ENCODE peak calls at places on chromosomes 1 and 21, in six cellular contexts. N is GM23248, C is neural progenitor cell, A is PC-3, R is MM.1S, F is SK-N-SH. B is an unnamed sample. For H3F3A, the result is how much of the 10 kb centered on the place peaks cover.

GRCh38 chr1:162700131-162700530 is 67.9 kb downstream of the DDR2 start:
- DNase-seq in N (no peak), C (no peak), A (no peak), R (no peak), F (no peak), B (no peak)

GRCh38 chr1:245751111-245751510 is 596.3 kb downstream of the KIF26B start:
- DNase-seq in N (peak), C (no peak), A (no peak), R (no peak), F (no peak), B (no peak)

GRCh38 chr21:18603246-18603645 is 199.7 kb upstream of the TMPRSS15 start:
- DNase-seq in N (no peak), C (no peak), A (no peak), R (peak), F (no peak), B (no peak)

GRCh38 chr1:28668956-28669719 is 554 bp downstream of the GMEB1 start:
- DNase-seq in N (peak), C (peak), A (peak), R (peak), F (no peak), B (no peak)

GRCh38 chr21:44199448-44199847 is 41.3 kb downstream of the ICOSLG start:
- DNase-seq in N (peak), C (peak), A (peak), R (peak), F (peak), B (no peak)

GRCh38 chr1:205340674-205341073 is 16.0 kb downstream of the KLHDC8A start:
- DNase-seq in N (no peak), C (no peak), A (no peak), R (no peak), F (no peak), B (no peak)

GRCh38 chr1:17161137-17161700 is 42.0 kb upstream of the PADI2 start:
- DNase-seq in N (peak), C (no peak), A (no peak), R (peak), F (no peak), B (no peak)

GRCh38 chr1:159009704-159010361 is at the start of gene IFI16:
- DNase-seq in N (peak), C (no peak), A (peak), R (peak), F (no peak), B (no peak)

GRCh38 chr1:71196685-71197084 is 115.8 kb upstream of the ZRANB2 start:
- DNase-seq in N (peak), C (no peak), A (peak), R (peak), F (peak), B (no peak)

GRCh38 chr21:45471229-45472052 is 66.5 kb downstream of the COL18A1 start:
- DNase-seq in N (peak), C (no peak), A (peak), R (no peak), F (no peak), B (peak)

GRCh38 chr1:192350351-192350750 is 33.6 kb downstream of the RGS21 start:
- DNase-seq in N (no peak), C (no peak), A (no peak), R (no peak), F (no peak), B (no peak)

DNA sequence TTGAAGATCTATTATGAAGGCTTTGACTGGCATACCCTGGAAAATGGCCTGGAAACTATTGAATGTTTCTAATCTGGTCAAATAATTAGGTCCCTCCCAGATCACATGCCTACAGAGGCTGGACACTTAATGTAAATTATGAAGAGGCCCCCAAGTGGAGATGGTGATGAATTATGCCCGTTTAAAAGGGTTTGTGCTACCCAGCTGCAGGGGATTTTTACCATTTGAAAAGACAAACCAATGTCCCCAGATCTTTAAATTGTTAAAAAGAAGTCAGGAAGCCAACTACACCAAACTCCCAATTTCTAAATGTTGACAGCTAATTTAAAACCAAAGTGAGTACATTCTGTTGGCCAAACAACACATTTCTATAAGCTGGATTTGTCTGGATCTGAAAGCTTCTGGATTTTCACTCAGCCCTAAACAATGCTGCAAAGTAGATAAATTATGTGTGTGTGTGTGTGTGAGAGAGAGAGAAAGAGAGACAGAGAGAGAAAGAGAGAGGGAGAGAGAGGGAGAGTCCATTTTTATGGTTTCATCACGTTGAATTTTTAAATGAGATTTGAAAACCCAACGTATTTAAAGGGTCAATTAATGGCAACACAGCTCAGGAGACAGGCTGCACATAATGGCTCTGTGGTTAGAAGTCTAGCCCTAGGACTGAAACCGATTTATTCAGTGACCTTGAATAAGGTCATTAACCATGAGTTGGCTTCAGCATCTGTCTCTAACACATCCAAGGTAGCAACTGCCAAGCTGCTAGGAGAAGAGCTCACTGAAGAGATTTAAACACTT is 35.5 kb upstream of the FMN2 start:
- DNase-seq in N (no peak), C (no peak), A (no peak), R (no peak), F (no peak), B (no peak)
- H3K27ac ChIP-seq in N (no peak), C (no peak), A (no peak), R (no peak), F (no peak), B (no peak)

DNA sequence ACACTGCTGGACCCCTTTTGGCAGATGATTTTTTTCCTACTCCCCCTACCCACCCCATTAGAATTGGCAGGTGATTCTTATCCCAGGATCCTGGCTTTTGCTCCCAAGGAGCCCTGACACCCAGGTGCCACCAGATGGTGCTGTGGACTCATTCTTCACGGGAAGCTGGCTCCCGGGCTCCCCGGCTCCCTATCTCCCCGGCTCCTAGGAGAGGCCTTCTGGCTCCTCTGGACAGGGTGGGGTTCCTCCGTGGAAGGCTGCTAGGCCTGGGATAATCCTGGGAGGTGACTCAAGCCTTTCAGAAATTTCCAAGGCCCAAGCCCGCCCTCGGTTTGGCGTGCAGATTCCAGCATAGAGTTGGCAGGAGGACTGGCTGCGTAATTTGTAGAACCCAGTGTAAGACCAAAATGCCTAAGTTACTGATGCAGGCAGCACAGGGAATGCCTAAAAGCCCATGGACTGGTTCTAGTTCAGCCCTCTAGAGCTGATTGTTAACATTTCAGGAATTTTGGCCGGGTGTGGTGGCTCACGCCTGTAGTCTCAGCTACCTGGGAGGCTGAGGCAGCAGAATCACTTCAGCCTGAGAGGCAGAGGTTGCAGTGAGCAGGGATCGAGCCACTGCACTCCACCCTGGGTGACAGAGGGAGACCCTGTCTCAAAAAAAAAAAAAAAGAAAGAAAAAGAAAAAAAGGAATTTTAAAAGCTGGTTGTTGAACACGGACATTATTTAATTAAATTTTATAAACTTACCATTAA is 6.8 kb upstream of the BSDC1 start:
- DNase-seq in N (peak), C (peak), A (peak), R (peak), F (peak), B (peak)
- H2AFZ ChIP-seq in N (peak), C (peak), A (peak), R (peak), F (peak), B (peak)

GRCh38 chr1:109402025-109402424 is 4.3 kb upstream of the SORT1 start:
- DNase-seq in N (no peak), C (no peak), A (no peak), R (no peak), F (no peak), B (no peak)
- H3F3A ChIP-seq in N (under half), C (under half), A (under half), R (under half), F (under half), B (half or more)

GRCh38 chr1:230972855-230973271 is 5.8 kb downstream of the TTC13 start:
- DNase-seq in N (peak), C (no peak), A (peak), R (peak), F (no peak), B (peak)
- H3K27ac ChIP-seq in N (no peak), C (no peak), A (peak), R (no peak), F (no peak), B (peak)

GRCh38 chr1:167230437-167230836 is 9.8 kb downstream of the POU2F1 start:
- DNase-seq in N (no peak), C (no peak), A (no peak), R (no peak), F (no peak), B (no peak)

GRCh38 chr1:167225920-167226319 is 5.2 kb downstream of the POU2F1 start:
- DNase-seq in N (no peak), C (no peak), A (no peak), R (no peak), F (no peak), B (no peak)

GRCh38 chr1:167223144-167224103 is 2.7 kb downstream of the POU2F1 start:
- DNase-seq in N (peak), C (no peak), A (peak), R (no peak), F (no peak), B (no peak)

GRCh38 chr1:167229719-167230385 is 9.2 kb downstream of the POU2F1 start:
- DNase-seq in N (no peak), C (no peak), A (peak), R (no peak), F (no peak), B (peak)

DNA sequence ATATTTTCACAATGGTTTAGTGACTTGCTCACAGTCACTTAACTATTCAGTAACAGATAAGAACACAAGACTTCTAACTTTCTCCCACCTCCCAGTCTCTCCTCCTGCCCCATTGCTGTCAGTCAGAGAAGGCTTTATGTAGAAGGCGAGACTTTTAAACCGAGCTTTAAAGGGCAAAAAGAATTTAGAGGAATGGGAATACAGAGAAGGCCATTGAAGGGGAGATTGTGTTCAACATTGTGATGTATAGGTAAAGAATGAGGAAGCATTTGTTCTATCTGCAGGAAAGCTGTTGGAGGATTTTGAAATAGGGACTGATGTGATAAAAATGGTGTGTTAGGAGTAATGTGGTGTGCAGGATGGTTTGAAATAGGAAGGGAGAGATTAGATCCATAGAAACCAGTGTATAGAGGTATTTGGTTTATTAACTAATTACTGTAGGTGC is 7.3 kb downstream of the POU2F1 start:
- DNase-seq in N (peak), C (peak), A (peak), R (no peak), F (no peak), B (peak)
- H2AFZ ChIP-seq in N (no peak), C (no peak), A (no peak), R (no peak), F (no peak), B (no peak)

DNA sequence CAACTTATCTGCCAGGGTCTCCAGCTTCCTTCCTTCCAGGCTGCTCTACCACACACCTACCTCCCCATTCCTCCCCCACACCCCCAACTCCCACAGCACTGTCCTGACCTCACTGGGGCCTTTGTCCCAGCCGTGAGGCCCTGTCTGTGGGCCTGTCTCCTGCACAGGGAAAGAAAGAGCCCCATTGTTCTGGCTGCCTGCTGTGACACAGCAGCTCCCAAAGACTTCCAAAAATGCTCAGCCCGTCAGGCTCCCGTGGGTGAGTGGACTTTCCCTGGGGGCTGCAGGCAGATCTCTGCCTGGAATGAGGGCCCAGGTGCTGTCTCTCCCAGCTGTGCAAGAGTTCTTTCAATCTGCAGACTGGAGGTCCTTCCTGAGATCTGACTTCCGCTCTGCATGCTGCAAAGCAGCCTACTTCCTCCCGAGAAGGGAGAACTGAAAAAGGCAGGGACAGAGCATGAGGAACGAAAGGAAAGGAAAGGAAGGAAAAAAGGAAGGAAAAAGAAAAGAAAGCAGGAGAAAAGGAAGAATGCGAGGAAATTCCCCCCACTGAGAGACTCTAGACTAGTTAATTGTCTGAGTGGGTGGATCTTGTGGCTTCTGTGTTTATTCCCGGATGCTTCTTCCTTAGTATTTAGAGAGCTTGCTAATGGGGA is 15.1 kb downstream of the NES start:
- DNase-seq in N (peak), C (peak), A (no peak), R (peak), F (no peak), B (no peak)
- H3F3A ChIP-seq in N (under half), C (half or more), A (under half), R (under half), F (under half), B (under half)

DNA sequence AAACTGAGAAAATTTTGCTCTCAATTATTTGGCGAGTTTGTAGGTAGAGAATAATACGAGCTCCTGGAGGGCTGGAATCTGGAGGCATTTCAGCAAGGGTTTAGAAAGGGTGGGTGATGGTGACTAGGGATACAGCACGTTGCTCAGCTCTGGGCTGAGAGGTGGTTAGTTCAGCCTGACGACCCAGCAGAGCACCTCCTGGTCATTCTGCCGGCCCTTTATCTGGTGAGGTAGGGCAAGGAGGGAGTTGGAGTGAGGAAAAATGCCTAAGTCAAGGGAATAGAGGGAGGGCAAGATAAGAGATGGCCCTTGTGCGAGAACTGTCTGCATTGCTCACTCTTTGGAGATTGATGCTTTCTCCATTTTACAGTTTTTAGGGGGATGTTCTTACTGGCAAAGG is 19.1 kb downstream of the GALNT2 start:
- DNase-seq in N (no peak), C (no peak), A (no peak), R (no peak), F (no peak), B (no peak)
- H3K27ac ChIP-seq in N (peak), C (no peak), A (peak), R (no peak), F (peak), B (peak)

GRCh38 chr1:50979964-50980363 is 9.9 kb downstream of the CDKN2C start:
- DNase-seq in N (no peak), C (no peak), A (no peak), R (no peak), F (no peak), B (no peak)
- H2AFZ ChIP-seq in N (peak), C (no peak), A (peak), R (no peak), F (peak), B (no peak)

GRCh38 chr1:203287896-203288295 is 17.4 kb upstream of the BTG2 start:
- DNase-seq in N (no peak), C (no peak), A (no peak), R (no peak), F (no peak), B (no peak)
- H3F3A ChIP-seq in N (under half), C (under half), A (under half), R (under half), F (under half), B (under half)

B was measured in PC-9.